ENCODE peak calls at places on chromosomes 7 and 10, in nine cellular contexts. G, W, H, N, L, K, C, J and V are unnamed samples.

GRCh38 chr7:101815826-101816488 is 1.5 kb upstream of the CUX1 start:
- DNase-seq in G (peak), W (peak), H (peak), N (peak), L (peak), K (peak), C (peak), J (peak), V (peak)

GRCh38 chr10:115093286-115093775 is at the start of gene ATRNL1:
- DNase-seq in G (peak), W (peak), H (no peak), N (no peak), L (peak), K (peak), C (no peak), J (peak), V (no peak)

GRCh38 chr7:98674881-98675280 is 57.8 kb downstream of the NPTX2 start:
- DNase-seq in G (no peak), W (no peak), H (no peak), N (no peak), L (no peak), K (no peak), C (no peak), J (no peak), V (no peak)

GRCh38 chr10:104322416-104322782 is 15.9 kb downstream of the ITPRIP start:
- DNase-seq in G (no peak), W (no peak), H (no peak), N (no peak), L (peak), K (no peak), C (no peak), J (no peak), V (no peak)

GRCh38 chr7:97422046-97422445 is 304.5 kb downstream of the SDHAF3 start:
- DNase-seq in G (no peak), W (no peak), H (no peak), N (no peak), L (no peak), K (no peak), C (no peak), J (no peak), V (no peak)

GRCh38 chr7:29022291-29022988 is 64.3 kb upstream of the TRIL start:
- DNase-seq in G (no peak), W (no peak), H (no peak), N (no peak), L (no peak), K (no peak), C (no peak), J (no peak), V (no peak)

GRCh38 chr10:69728335-69728861 is 73.3 kb upstream of the COL13A1 start:
- DNase-seq in G (peak), W (no peak), H (no peak), N (no peak), L (no peak), K (no peak), C (peak), J (no peak), V (peak)

GRCh38 chr7:100247152-100247757 is 27.5 kb downstream of the PVRIG start:
- DNase-seq in G (peak), W (peak), H (peak), N (peak), L (no peak), K (no peak), C (peak), J (no peak), V (peak)

GRCh38 chr10:131812736-131813604 is 87.8 kb upstream of the PPP2R2D start:
- DNase-seq in G (no peak), W (no peak), H (no peak), N (no peak), L (no peak), K (no peak), C (no peak), J (no peak), V (no peak)

GRCh38 chr10:128451879-128452278 is 325.7 kb upstream of the MKI67 start:
- DNase-seq in G (no peak), W (no peak), H (no peak), N (no peak), L (peak), K (no peak), C (no peak), J (no peak), V (no peak)

DNA sequence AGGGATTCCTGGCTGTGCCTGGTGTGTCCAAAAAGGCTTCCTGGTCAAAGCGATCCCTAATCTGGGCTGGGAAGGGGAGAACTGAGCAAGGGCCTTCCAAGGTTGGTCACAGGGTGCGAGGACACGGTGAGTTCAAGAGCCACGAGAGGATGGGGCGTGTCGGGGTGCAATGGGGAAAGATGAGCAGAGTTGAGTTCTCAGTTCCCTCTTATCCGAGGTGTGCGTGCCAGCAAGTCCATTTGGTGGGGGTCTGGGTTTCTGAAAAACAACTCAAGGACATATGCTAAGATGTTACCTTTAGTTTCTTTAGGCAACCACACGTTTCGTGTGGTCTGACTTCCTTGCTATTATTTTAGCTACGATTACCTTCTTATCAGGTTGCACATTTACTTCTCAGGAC is 1.3 kb downstream of the ZNF775 start:
- DNase-seq in G (no peak), W (no peak), H (no peak), N (no peak), L (peak), K (no peak), C (no peak), J (no peak), V (no peak)
- TF ChIP-seq POLR2A in G (no peak), W (no peak), H (no peak), N (no peak), L (no peak), K (no peak), C (no peak), J (no peak), V (no peak)

GRCh38 chr10:76035010-76035727 is 603.7 kb downstream of the LRMDA start:
- DNase-seq in G (peak), W (no peak), H (no peak), N (no peak), L (no peak), K (no peak), C (no peak), J (no peak), V (no peak)

GRCh38 chr10:76034236-76035009 is 603.0 kb downstream of the LRMDA start:
- DNase-seq in G (no peak), W (no peak), H (no peak), N (no peak), L (no peak), K (no peak), C (no peak), J (no peak), V (no peak)

GRCh38 chr10:76031769-76032441 is 600.5 kb downstream of the LRMDA start:
- DNase-seq in G (no peak), W (no peak), H (no peak), N (no peak), L (no peak), K (no peak), C (no peak), J (no peak), V (no peak)

GRCh38 chr10:76032442-76033039 is 601.1 kb downstream of the LRMDA start:
- DNase-seq in G (no peak), W (no peak), H (no peak), N (no peak), L (no peak), K (no peak), C (no peak), J (no peak), V (no peak)

DNA sequence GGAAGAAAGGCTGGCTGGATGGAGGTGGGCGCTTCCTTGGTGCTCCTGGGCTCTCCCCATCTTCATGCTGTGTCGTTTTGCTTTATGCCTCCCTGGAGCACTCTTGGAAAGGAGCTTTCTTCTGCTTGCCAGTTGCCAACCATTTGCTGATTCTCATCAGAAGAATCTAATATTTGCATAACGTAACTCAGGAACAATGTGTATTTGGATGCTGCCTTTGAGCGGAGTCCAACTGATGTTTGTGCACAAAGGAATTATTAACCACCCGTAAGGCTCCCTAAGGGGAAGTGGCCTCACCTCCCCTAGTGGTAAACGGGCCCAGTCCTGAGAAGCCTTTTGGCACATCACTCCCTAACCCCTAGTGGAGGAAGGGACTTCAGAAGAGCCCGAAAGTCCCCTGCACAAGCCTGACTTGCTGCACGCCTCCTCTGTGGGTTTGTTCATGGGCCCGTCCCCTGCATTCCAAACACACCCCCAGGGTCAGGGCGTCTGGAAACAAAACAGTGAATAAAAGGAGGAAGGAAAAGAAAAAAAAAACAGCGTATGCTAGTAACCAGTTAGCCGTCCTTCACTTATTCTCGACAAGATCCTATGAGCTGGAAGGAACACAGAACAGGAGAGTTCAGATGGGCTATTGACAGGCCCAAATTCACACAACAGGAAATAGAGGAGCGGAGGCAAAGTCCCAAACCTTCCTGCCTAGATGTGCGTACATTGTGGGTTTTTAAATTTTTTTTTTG is 602.2 kb downstream of the LRMDA start:
- DNase-seq in G (no peak), W (no peak), H (no peak), N (no peak), L (no peak), K (no peak), C (no peak), J (peak), V (no peak)
- TF ChIP-seq POLR2A in G (no peak), W (no peak), H (no peak), N (no peak), L (no peak), K (no peak), C (no peak), J (no peak), V (no peak)

DNA sequence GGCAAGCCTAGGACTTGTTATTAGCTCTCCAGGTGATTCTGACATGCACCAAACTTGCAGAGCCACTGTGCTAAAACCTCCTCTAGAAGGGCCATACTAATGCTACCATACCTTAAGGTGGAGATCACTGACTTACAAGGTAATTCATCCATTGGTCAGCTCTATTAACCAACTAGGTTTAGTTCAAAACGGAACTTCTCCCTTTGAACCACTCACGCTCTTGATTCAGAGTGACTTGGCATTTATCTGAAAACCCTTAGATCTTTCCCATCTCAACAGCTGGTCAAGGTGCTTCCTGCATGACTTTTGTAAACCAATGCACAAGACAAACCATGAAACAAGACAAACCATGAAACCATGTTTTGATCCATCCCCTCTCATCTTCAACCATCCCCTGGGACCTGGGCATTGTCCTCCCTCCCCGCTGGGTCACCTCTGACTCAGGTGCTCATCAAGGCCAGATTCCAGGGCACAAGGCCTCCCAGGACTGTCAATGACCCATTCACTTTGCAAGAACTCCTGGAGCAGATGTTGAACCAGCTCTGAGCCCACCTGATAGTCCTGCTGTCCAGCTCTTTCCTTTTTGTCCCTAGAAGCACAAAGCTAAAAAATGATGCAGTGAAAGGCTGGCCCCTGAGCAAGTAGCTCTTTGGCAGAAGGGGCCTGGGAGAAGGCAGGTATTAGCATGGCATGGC is 18.8 kb downstream of the IMPDH1 start:
- DNase-seq in G (no peak), W (no peak), H (no peak), N (peak), L (no peak), K (no peak), C (no peak), J (no peak), V (no peak)
- TF ChIP-seq POLR2A in G (no peak), W (no peak), H (no peak), N (no peak), L (no peak), K (no peak), C (no peak), J (no peak), V (no peak)

GRCh38 chr7:105530546-105530945 is 1.5 kb upstream of the RINT1 start:
- DNase-seq in G (no peak), W (no peak), H (no peak), N (no peak), L (no peak), K (no peak), C (no peak), J (no peak), V (no peak)

GRCh38 chr7:105530126-105530525 is 1.9 kb upstream of the RINT1 start:
- DNase-seq in G (no peak), W (no peak), H (no peak), N (no peak), L (no peak), K (no peak), C (no peak), J (no peak), V (no peak)

GRCh38 chr7:105532709-105533460 is 884 bp downstream of the RINT1 start:
- DNase-seq in G (no peak), W (peak), H (no peak), N (peak), L (no peak), K (no peak), C (no peak), J (no peak), V (no peak)

DNA sequence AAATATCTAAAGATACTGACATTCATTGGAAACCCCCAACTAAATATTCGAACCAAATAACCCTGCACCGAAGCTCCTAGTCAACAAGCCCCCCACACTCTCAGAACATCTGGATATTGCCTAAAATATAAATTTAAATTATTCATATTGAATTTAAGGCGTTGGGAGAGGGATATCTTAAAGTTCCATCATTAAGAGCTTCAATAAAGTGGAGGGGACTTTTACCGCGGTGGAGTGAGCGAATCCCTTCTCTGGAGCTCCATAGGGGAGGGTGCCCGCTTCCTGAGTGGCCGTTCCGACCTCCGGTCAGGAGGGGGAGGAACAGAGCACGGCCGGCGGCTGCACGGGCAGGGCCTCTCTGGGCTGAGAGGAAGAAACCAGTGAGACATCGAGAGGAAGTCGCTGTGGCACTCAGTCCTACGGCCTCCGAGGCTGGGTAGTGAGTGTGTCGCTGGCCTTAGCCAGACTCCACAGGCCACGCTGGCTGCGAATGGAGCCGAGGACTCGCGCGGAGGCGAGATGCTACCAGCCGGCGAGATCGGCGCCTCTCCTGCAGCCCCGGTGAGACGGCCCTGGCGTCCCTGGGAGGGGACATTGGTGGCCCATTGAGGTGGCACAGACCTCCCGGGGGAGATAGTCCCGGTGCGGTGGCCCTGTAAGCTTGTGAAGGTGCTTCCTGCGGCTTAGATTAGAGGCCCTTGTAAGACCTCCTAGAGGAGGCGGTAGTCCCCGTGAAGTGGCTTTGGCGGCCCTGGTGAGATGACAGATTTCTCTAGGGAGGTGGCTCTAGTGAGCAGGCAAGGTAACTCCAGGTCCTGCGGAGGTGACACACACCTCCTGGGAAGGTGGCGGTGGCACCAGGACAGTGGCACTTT is at the start of gene RINT1:
- DNase-seq in G (peak), W (peak), H (peak), N (peak), L (peak), K (peak), C (peak), J (peak), V (peak)
- TF ChIP-seq POLR2A in G (peak), W (peak), H (peak), N (peak), L (peak), K (peak), C (peak), J (peak), V (peak)

DNA sequence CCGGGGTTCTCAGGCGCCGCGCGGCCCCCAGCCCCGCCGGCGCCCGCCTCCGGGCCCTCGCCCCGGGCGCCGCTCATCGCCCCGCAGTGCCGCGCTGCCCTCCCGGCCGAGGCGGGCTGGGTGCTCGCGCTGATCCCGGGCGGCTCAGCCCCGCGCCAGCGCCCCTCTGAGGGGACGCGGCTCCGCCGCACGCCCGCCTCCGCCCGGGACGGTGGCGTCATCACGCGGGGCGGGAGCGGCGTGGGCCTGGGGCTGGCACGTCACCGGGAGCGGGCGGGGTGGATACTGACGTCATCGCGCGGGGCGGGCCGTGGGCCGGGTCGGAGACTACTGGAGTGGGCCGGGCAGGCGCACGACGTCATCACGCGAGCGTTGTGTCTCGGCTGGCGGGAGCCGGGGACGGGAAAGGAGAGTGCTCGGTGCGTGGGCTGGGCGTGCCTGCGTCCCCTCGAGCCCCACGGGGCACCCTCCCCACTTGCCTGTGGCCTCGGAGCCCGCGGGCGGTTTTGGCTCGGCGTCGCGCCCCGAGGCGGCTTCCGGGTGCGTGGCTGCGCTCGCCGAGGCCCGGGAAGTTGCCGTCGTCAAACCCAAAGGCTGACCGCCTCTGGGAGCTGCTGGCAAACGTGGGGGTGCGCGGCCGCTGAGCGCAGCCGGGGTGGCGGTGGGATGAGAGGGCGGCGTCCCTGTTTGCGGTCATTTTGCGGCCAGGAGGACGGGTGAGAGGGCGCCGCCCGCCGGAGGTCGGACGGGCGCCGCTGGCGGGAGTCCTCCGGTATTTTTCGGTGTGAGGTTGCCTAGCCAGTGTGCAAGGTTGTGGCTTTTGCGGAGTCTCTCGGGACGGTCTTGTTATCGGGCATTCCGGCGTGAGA is at the start of gene ESYT2:
- DNase-seq in G (peak), W (peak), H (peak), N (peak), L (peak), K (peak), C (no peak), J (peak), V (peak)
- TF ChIP-seq POLR2A in G (peak), W (peak), H (peak), N (peak), L (peak), K (peak), C (no peak), J (peak), V (peak)

GRCh38 chr7:24877790-24878311 is 102.1 kb downstream of the OSBPL3 start:
- DNase-seq in G (peak), W (no peak), H (no peak), N (no peak), L (no peak), K (no peak), C (no peak), J (no peak), V (no peak)
- TF ChIP-seq POLR2A in G (no peak), W (no peak), H (no peak), N (no peak), L (no peak), K (no peak), C (no peak), J (no peak), V (no peak)